ENCODE peak calls at places on chromosomes 13 and 19, in four cellular contexts. H, X, M and N are unnamed samples.

GRCh38 chr13:47835470-47836228 is 165.4 kb downstream of the SUCLA2 start:
- DNase-seq in M (no peak), H (no peak), X (no peak), N (no peak)

GRCh38 chr19:1307755-1308303 is 22.2 kb downstream of the EFNA2 start:
- DNase-seq in X (no peak), H (no peak), M (no peak), N (no peak)

GRCh38 chr19:55668603-55669348 is 6.2 kb upstream of the EPN1 start:
- DNase-seq in X (no peak), M (no peak), H (no peak), N (no peak)

GRCh38 chr19:310141-310651 is 19.0 kb upstream of the PLPP2 start:
- DNase-seq in M (no peak), H (peak), X (no peak), N (no peak)

GRCh38 chr13:51330741-51331140 is 8.8 kb upstream of the SERPINE3 start:
- DNase-seq in M (no peak), X (no peak), H (no peak), N (no peak)

GRCh38 chr13:97222934-97223710 is 989 bp downstream of the MBNL2 start:
- DNase-seq in H (no peak), X (no peak), M (no peak), N (no peak)

GRCh38 chr13:113904411-113904810 is 40.5 kb upstream of the GAS6 start:
- DNase-seq in M (peak), H (peak), X (no peak), N (peak)

GRCh38 chr19:10720607-10721125 is 2.8 kb downstream of the DNM2 start:
- DNase-seq in X (no peak), M (no peak), H (no peak), N (no peak)

GRCh38 chr13:79361299-79361698 is 44.8 kb downstream of the RBM26 start:
- DNase-seq in M (no peak), H (no peak), X (no peak), N (no peak)

GRCh38 chr13:37598572-37598971 is at the start of gene POSTN:
- DNase-seq in M (no peak), H (no peak), X (no peak), N (no peak)

GRCh38 chr19:3708207-3708931 is at the start of gene TJP3:
- DNase-seq in X (no peak), H (peak), M (no peak), N (peak)

GRCh38 chr19:6532244-6532999 is 1.6 kb downstream of the TNFSF9 start:
- DNase-seq in M (no peak), X (no peak), H (no peak), N (no peak)

GRCh38 chr13:105278797-105279425 is 1256.6 kb downstream of the EFNB2 start:
- DNase-seq in H (no peak), X (peak), M (no peak), N (no peak)

GRCh38 chr13:111883571-111884343 is 183.2 kb upstream of the SOX1 start:
- DNase-seq in M (no peak), H (no peak), X (no peak), N (no peak)

GRCh38 chr13:111597041-111598017 is 276.9 kb downstream of the TEX29 start:
- DNase-seq in M (no peak), H (no peak), X (no peak), N (peak)

GRCh38 chr19:42242512-42243409 is at the start of gene GSK3A:
- DNase-seq in H (peak), X (peak), M (peak), N (peak)
- TF ChIP-seq EP300 in H (no peak), X (no peak), M (no peak), N (no peak)

DNA sequence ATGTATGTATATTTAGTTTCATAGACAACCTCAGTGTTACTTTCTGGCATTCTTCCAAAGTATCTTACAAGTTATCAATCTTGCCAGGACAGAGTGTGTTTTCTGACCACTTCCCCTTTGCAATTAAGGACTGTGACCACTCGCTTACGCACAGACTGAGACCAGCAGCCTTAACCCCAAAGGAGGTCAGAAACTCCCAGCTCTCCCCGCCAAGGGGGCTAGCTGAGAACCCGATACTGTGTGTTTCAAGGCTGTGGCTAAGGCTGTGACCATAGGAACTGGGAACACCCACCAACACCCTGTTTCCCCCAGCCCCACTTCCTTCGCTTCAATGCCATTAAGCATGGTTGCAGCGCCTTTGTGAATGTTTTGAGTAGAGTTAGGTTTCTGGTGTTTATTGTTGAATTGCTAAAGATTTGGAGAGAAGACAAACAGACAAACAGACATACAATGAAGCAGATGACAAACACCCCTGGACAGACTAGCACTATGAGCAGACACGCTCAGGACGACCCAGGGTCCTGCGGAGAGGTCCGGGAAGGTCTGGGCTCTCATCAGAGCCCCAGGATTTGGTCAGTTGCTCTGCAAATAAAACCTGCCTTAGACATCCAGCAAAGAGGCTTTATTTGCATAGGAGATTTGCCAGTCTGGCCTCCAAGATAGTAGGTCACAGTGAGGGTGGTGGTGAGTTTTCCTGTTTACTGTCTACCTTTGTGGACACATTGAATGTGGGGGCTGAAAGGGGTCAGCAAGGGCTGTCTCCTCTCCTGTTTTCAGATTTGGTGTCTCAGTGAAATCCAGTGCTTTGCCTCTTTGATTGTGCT is 25.0 kb upstream of the TNFSF11 start:
- DNase-seq in M (no peak), H (peak), X (no peak), N (no peak)
- TF ChIP-seq EP300 in M (no peak), H (no peak), X (no peak), N (no peak)

DNA sequence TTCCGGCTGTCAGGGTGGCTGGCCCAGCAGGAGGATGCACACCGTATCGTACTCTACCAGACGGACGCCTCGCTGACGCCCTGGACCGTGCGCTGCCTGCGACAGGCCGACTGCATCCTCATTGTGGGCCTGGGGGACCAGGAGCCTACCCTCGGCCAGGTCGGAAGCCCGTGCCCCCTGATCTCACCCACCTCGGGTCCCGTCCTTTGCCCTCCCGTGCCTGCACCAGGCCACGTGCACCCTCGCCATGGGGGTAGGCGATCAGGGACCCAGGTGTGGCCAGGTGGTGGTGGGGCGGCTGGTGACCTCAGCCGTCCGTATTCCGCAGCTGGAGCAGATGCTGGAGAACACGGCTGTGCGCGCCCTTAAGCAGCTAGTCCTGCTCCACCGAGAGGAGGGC is 19.0 kb downstream of the PNPLA6 start:
- DNase-seq in H (no peak), X (no peak), M (no peak), N (no peak)
- TF ChIP-seq EP300 in H (no peak), X (no peak), M (no peak), N (no peak)

GRCh38 chr13:109760372-109760771 is 26.0 kb downstream of the IRS2 start:
- DNase-seq in M (no peak), X (no peak), H (no peak), N (no peak)
- TF ChIP-seq EP300 in M (no peak), X (no peak), H (no peak), N (no peak)

GRCh38 chr13:41061075-41061913 is at the start of gene WBP4:
- DNase-seq in H (peak), M (peak), X (peak), N (peak)
- TF ChIP-seq EP300 in H (peak), M (no peak), X (peak), N (no peak)

DNA sequence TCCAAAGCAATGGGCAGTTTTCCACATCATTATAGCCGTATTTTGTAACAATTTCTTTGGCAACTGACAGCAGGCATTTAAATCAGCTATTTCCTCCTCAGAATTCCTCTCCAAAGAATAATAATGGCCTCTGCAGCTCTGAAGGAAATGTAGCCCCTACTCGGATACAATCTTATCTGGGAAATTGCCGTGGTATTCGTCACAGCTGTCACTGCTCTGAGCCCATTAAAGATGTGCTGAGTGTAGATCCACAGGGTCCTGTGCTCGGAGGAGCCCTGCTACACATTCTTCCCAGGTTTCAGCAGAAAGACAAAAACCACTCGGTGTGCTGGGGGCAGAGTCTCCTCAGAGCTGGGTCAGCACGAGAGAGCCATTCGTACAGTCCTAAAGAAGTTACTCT is 33.1 kb downstream of the MZT1 start:
- DNase-seq in H (no peak), X (no peak), M (no peak), N (no peak)
- TF ChIP-seq EP300 in H (no peak), X (no peak), M (no peak), N (no peak)

GRCh38 chr19:40976724-40977123 is 14.4 kb upstream of the CYP2B6 start:
- DNase-seq in M (no peak), X (no peak), H (no peak), N (no peak)

GRCh38 chr19:40974633-40975037 is 16.4 kb upstream of the CYP2B6 start:
- DNase-seq in H (peak), X (peak), M (peak), N (peak)

DNA sequence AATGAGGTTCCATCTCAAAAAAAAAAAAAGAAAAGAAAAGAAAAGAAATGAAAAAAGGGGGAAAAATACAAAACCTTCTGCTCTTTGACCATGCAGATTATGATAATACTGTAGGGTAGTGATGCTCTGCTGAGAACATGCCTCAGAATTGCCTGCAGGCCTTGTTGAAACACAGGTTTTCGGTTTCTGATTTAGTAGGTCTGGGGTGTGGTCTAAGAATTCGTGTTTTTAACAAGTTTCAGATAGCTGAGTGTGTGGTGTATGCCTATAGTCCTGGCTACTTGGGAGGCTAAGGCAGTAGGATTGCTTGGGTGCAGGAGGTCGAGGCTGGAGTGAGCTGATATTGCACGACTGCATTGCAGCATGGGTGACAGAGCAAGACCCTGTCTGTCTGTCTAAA is 14.9 kb upstream of the CYP2B6 start:
- DNase-seq in H (no peak), M (no peak), X (no peak), N (no peak)
- TF ChIP-seq EP300 in H (no peak), M (no peak), X (no peak), N (no peak)